ENCODE peak calls at places on chromosomes 5 and 9, in four cellular contexts. One of them, this sample, is unnamed.

GRCh38 chr5:68540798-68541590 is 325.4 kb downstream of the PIK3R1 start:
- DNase-seq in A549: no peak
- DNase-seq in K562: no peak
- DNase-seq in HCT116: no peak
- DNase-seq in this sample: no peak

GRCh38 chr9:5442400-5443011 is 4.8 kb upstream of the PLGRKT start:
- DNase-seq in A549: peak
- DNase-seq in K562: peak
- DNase-seq in HCT116: no peak
- DNase-seq in this sample: peak

GRCh38 chr9:114385412-114386181 is 2.2 kb downstream of the AKNA start:
- DNase-seq in HCT116: peak
- DNase-seq in A549: no peak
- DNase-seq in K562: no peak
- DNase-seq in this sample: peak

GRCh38 chr9:20988916-20989315 is 42.5 kb downstream of the HACD4 start:
- DNase-seq in K562: no peak
- DNase-seq in A549: no peak
- DNase-seq in HCT116: no peak
- DNase-seq in this sample: peak

GRCh38 chr9:112334319-112334828 is 955 bp upstream of the PTBP3 start:
- DNase-seq in K562: peak
- DNase-seq in HCT116: no peak
- DNase-seq in A549: no peak
- DNase-seq in this sample: peak

GRCh38 chr9:87324613-87325194 is 173.0 kb upstream of the DAPK1 start:
- DNase-seq in HCT116: peak
- DNase-seq in K562: peak
- DNase-seq in A549: peak
- DNase-seq in this sample: peak

GRCh38 chr9:8648271-8648670 is 848.7 kb upstream of the DMAC1 start:
- DNase-seq in HCT116: no peak
- DNase-seq in A549: no peak
- DNase-seq in K562: no peak
- DNase-seq in this sample: no peak

GRCh38 chr9:133609311-133610098 is at the start of gene FAM163B:
- DNase-seq in K562: peak
- DNase-seq in HCT116: no peak
- DNase-seq in A549: peak
- DNase-seq in this sample: peak

GRCh38 chr5:119036101-119036762 is 34.7 kb upstream of the DMXL1 start:
- DNase-seq in HCT116: peak
- DNase-seq in A549: peak
- DNase-seq in K562: no peak
- DNase-seq in this sample: peak

GRCh38 chr5:155556700-155557099 is 543.1 kb downstream of the KIF4B start:
- DNase-seq in HCT116: no peak
- DNase-seq in A549: no peak
- DNase-seq in K562: no peak
- DNase-seq in this sample: no peak

GRCh38 chr9:134571946-134572914 is 69.4 kb upstream of the COL5A1 start:
- DNase-seq in A549: no peak
- DNase-seq in HCT116: no peak
- DNase-seq in K562: no peak
- DNase-seq in this sample: no peak

GRCh38 chr5:157269763-157270272 is 3.9 kb downstream of the CYFIP2 start:
- DNase-seq in K562: no peak
- DNase-seq in HCT116: no peak
- DNase-seq in A549: no peak
- DNase-seq in this sample: no peak

GRCh38 chr5:112388010-112388553 is 31.0 kb downstream of the EPB41L4A start:
- DNase-seq in A549: no peak
- DNase-seq in HCT116: no peak
- DNase-seq in K562: no peak
- DNase-seq in this sample: no peak

GRCh38 chr5:131825404-131826013 is 28.7 kb upstream of the FNIP1 start:
- DNase-seq in HCT116: no peak
- DNase-seq in A549: no peak
- DNase-seq in K562: no peak
- DNase-seq in this sample: no peak

GRCh38 chr5:147508711-147509040 is 1.2 kb downstream of the DPYSL3 start:
- DNase-seq in K562: no peak
- DNase-seq in HCT116: no peak
- DNase-seq in A549: no peak
- DNase-seq in this sample: peak

GRCh38 chr9:27437652-27438373 is 86.3 kb upstream of the IFNK start:
- DNase-seq in A549: no peak
- DNase-seq in K562: no peak
- DNase-seq in HCT116: no peak
- DNase-seq in this sample: no peak

GRCh38 chr9:35548571-35548970 is 56.5 kb upstream of the TESK1 start:
- DNase-seq in K562: no peak
- DNase-seq in HCT116: no peak
- DNase-seq in A549: no peak
- DNase-seq in this sample: peak

GRCh38 chr5:179668404-179668803 is 12.4 kb downstream of the CBY3 start:
- DNase-seq in K562: peak
- DNase-seq in HCT116: peak
- DNase-seq in A549: peak
- DNase-seq in this sample: peak

GRCh38 chr9:95305770-95306492 is 11.6 kb downstream of the FANCC start:
- DNase-seq in HCT116: no peak
- DNase-seq in K562: no peak
- DNase-seq in A549: no peak
- DNase-seq in this sample: peak

GRCh38 chr5:1209896-1210776 is 8.7 kb downstream of the SLC6A19 start:
- DNase-seq in K562: no peak
- DNase-seq in A549: no peak
- DNase-seq in HCT116: no peak
- DNase-seq in this sample: no peak

GRCh38 chr5:74272831-74273545 is 367.5 kb downstream of the ENC1 start:
- DNase-seq in K562: no peak
- DNase-seq in HCT116: no peak
- DNase-seq in A549: no peak
- DNase-seq in this sample: no peak

GRCh38 chr9:91694081-91694870 is 255.8 kb downstream of the ROR2 start:
- DNase-seq in A549: no peak
- DNase-seq in K562: no peak
- DNase-seq in HCT116: no peak
- DNase-seq in this sample: no peak

GRCh38 chr5:148990817-148991216 is 72.0 kb downstream of the SH3TC2 start:
- DNase-seq in K562: no peak
- DNase-seq in HCT116: no peak
- DNase-seq in A549: no peak
- DNase-seq in this sample: no peak

GRCh38 chr5:174301848-174302625 is 256.5 kb downstream of the NSG2 start:
- DNase-seq in HCT116: no peak
- DNase-seq in K562: no peak
- DNase-seq in A549: no peak
- DNase-seq in this sample: no peak

GRCh38 chr5:13664377-13664776 is 280.1 kb downstream of the DNAH5 start:
- DNase-seq in HCT116: no peak
- DNase-seq in K562: no peak
- DNase-seq in A549: no peak
- DNase-seq in this sample: peak

GRCh38 chr9:113350937-113351336 is 1.6 kb downstream of the BSPRY start:
- DNase-seq in K562: no peak
- DNase-seq in A549: no peak
- DNase-seq in HCT116: no peak
- DNase-seq in this sample: no peak

GRCh38 chr9:133656211-133657119 is 20.3 kb downstream of the DBH start:
- DNase-seq in A549: no peak
- DNase-seq in K562: no peak
- DNase-seq in HCT116: no peak
- DNase-seq in this sample: no peak

GRCh38 chr5:619444-619843 is 7.3 kb downstream of the CEP72 start:
- DNase-seq in K562: peak
- DNase-seq in HCT116: no peak
- DNase-seq in A549: no peak
- DNase-seq in this sample: no peak

GRCh38 chr5:76716456-76717157 is 681 bp downstream of the F2R start:
- DNase-seq in A549: no peak
- DNase-seq in K562: peak
- DNase-seq in HCT116: no peak
- DNase-seq in this sample: no peak

GRCh38 chr5:135700731-135701130 is 121.9 kb upstream of the CXCL14 start:
- DNase-seq in K562: no peak
- DNase-seq in HCT116: no peak
- DNase-seq in A549: no peak
- DNase-seq in this sample: no peak

GRCh38 chr9:114678130-114678529 is 3.9 kb downstream of the TEX48 start:
- DNase-seq in A549: no peak
- DNase-seq in K562: no peak
- DNase-seq in HCT116: no peak
- DNase-seq in this sample: no peak

GRCh38 chr5:36875789-36876388 is 680 bp upstream of the NIPBL start:
- DNase-seq in A549: peak
- DNase-seq in HCT116: peak
- DNase-seq in K562: peak
- DNase-seq in this sample: peak

GRCh38 chr9:1939926-1940368 is 75.2 kb upstream of the SMARCA2 start:
- DNase-seq in A549: peak
- DNase-seq in K562: peak
- DNase-seq in HCT116: peak
- DNase-seq in this sample: peak

GRCh38 chr9:76901801-76902200 is 4.1 kb downstream of the PRUNE2 start:
- DNase-seq in HCT116: no peak
- DNase-seq in K562: no peak
- DNase-seq in A549: no peak
- DNase-seq in this sample: no peak

GRCh38 chr9:76905661-76905983 is 292 bp downstream of the PRUNE2 start:
- DNase-seq in HCT116: no peak
- DNase-seq in A549: no peak
- DNase-seq in K562: no peak
- DNase-seq in this sample: no peak

GRCh38 chr9:76905984-76906861 is at the start of gene PRUNE2:
- DNase-seq in HCT116: no peak
- DNase-seq in A549: no peak
- DNase-seq in K562: peak
- DNase-seq in this sample: peak

GRCh38 chr9:76902395-76902794 is 3.5 kb downstream of the PRUNE2 start:
- DNase-seq in A549: no peak
- DNase-seq in HCT116: no peak
- DNase-seq in K562: no peak
- DNase-seq in this sample: no peak

GRCh38 chr9:76904661-76905457 is 1.1 kb downstream of the PRUNE2 start:
- DNase-seq in K562: no peak
- DNase-seq in A549: no peak
- DNase-seq in HCT116: no peak
- DNase-seq in this sample: no peak
- TF ChIP-seq CEBPB in K562: no peak
- TF ChIP-seq CEBPB in A549: no peak
- TF ChIP-seq CEBPB in HCT116: no peak
- TF ChIP-seq CEBPB in this sample: no peak

GRCh38 chr5:17336054-17336453 is 118.6 kb downstream of the BASP1 start:
- DNase-seq in K562: no peak
- DNase-seq in HCT116: no peak
- DNase-seq in A549: no peak
- DNase-seq in this sample: no peak

GRCh38 chr5:17339841-17340240 is 122.4 kb downstream of the BASP1 start:
- DNase-seq in HCT116: no peak
- DNase-seq in K562: no peak
- DNase-seq in A549: no peak
- DNase-seq in this sample: no peak

GRCh38 chr5:17340816-17341215 is 123.4 kb downstream of the BASP1 start:
- DNase-seq in K562: no peak
- DNase-seq in A549: no peak
- DNase-seq in HCT116: no peak
- DNase-seq in this sample: peak

GRCh38 chr5:17343675-17344074 is 126.2 kb downstream of the BASP1 start:
- DNase-seq in K562: no peak
- DNase-seq in A549: peak
- DNase-seq in HCT116: peak
- DNase-seq in this sample: peak

GRCh38 chr5:17340363-17340762 is 122.9 kb downstream of the BASP1 start:
- DNase-seq in K562: no peak
- DNase-seq in HCT116: no peak
- DNase-seq in A549: no peak
- DNase-seq in this sample: peak
- TF ChIP-seq RAD21 in K562: no peak
- TF ChIP-seq RAD21 in HCT116: no peak
- TF ChIP-seq RAD21 in A549: no peak
- TF ChIP-seq RAD21 in this sample: no peak

DNA sequence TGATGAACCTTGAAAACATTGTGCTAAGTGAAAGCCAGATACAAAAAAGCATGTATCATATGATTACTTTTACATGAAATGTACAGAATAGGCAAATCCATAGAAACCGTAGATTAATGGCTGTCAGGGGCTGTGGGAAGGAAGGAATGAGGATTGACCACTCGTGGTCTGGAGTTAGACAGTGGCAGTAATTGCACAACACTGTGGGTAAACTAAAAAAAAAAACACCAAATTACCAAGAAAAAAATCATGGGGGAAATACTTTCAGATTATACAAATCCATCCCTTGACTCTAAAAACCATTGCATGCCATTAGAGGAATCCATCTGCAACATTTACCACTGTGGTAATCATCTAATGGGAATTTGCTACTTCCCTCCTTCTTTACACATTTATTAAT is 140.0 kb downstream of the SIL1 start:
- DNase-seq in A549: no peak
- DNase-seq in HCT116: no peak
- DNase-seq in K562: no peak
- DNase-seq in this sample: peak
- TF ChIP-seq CEBPB in A549: no peak
- TF ChIP-seq CEBPB in HCT116: no peak
- TF ChIP-seq CEBPB in K562: peak
- TF ChIP-seq CEBPB in this sample: peak

GRCh38 chr9:76911971-76912370 is 6.1 kb upstream of the PRUNE2 start:
- DNase-seq in HCT116: peak
- DNase-seq in K562: no peak
- DNase-seq in A549: no peak
- DNase-seq in this sample: no peak
- TF ChIP-seq RAD21 in HCT116: peak
- TF ChIP-seq RAD21 in K562: no peak
- TF ChIP-seq RAD21 in A549: no peak
- TF ChIP-seq RAD21 in this sample: no peak

DNA sequence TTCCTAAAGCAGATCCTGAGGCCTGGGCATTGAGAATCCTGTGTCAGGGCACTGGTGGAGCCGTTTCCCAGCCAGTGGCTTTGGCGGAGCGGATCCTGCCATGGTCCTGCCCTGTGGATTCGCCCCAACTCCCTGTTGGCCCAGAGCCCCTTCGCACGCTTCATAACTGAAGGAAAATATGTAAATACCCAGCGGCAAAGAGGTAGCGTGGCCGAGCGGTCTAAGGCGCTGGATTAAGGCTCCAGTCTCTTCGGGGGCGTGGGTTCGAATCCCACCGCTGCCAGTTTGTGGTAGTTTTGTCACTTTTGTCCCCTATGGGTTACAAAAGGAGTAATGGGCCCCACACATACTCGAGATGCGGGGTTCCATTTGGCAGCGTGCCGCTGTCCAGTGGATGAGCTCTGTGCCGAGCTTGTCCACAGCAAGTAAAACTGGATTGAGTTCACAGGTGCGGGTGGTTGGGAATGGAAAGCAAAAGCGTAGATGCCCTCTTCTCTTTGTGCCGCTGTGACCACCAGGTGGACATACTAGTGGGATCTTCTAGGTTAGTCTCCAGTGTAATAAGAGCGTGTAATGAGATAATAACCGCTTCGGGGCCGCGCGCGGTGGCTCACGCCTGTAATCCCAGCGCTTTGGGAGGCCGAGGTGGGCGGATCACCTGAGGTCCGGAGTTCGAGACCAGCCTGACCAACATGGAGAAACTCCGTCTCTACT is 17.3 kb downstream of the TRIM7 start:
- DNase-seq in A549: no peak
- DNase-seq in K562: peak
- DNase-seq in HCT116: peak
- DNase-seq in this sample: peak
- TF ChIP-seq CEBPB in A549: peak
- TF ChIP-seq CEBPB in K562: no peak
- TF ChIP-seq CEBPB in HCT116: no peak
- TF ChIP-seq CEBPB in this sample: no peak

This sample was measured in IMR-90.